ENCODE peak calls at places on chromosomes 7 and 10, in four cellular contexts. One of them, this sample, is unnamed.

GRCh38 chr7:30276203-30276900 is 8.0 kb upstream of the ZNRF2 start:
- DNase-seq in T-helper 2 cell: peak; percentile 28
- DNase-seq in RWPE1: peak; percentile 46
- DNase-seq in NCI-H510A: no peak
- DNase-seq in this sample: peak; percentile 31

GRCh38 chr10:126663328-126663727 is 7.2 kb downstream of the C10orf90 start:
- DNase-seq in RWPE1: no peak
- DNase-seq in T-helper 2 cell: peak; percentile 58
- DNase-seq in NCI-H510A: no peak
- DNase-seq in this sample: peak; percentile 90

GRCh38 chr10:93916257-93917063 is 22.7 kb downstream of the SLC35G1 start:
- DNase-seq in T-helper 2 cell: no peak
- DNase-seq in NCI-H510A: no peak
- DNase-seq in RWPE1: peak; percentile 47
- DNase-seq in this sample: peak; percentile 14

GRCh38 chr7:29332027-29332806 is 137.6 kb downstream of the CHN2 start:
- DNase-seq in NCI-H510A: peak; percentile 52
- DNase-seq in RWPE1: no peak
- DNase-seq in T-helper 2 cell: no peak
- DNase-seq in this sample: no peak

GRCh38 chr7:151790826-151791379 is 86.0 kb downstream of the PRKAG2 start:
- DNase-seq in NCI-H510A: no peak
- DNase-seq in T-helper 2 cell: no peak
- DNase-seq in RWPE1: no peak
- DNase-seq in this sample: no peak

GRCh38 chr7:512541-513311 is 6.9 kb downstream of the PDGFA start:
- DNase-seq in RWPE1: no peak
- DNase-seq in T-helper 2 cell: no peak
- DNase-seq in NCI-H510A: no peak
- DNase-seq in this sample: no peak

GRCh38 chr10:102436312-102436711 is 3.9 kb upstream of the CUEDC2 start:
- DNase-seq in T-helper 2 cell: no peak
- DNase-seq in RWPE1: no peak
- DNase-seq in NCI-H510A: no peak
- DNase-seq in this sample: no peak

GRCh38 chr10:127193125-127193524 is 3.3 kb downstream of the INSYN2A start:
- DNase-seq in NCI-H510A: no peak
- DNase-seq in T-helper 2 cell: no peak
- DNase-seq in RWPE1: no peak
- DNase-seq in this sample: no peak

GRCh38 chr7:18420758-18421157 is 74.8 kb upstream of the HDAC9 start:
- DNase-seq in RWPE1: peak; percentile 72
- DNase-seq in NCI-H510A: no peak
- DNase-seq in T-helper 2 cell: no peak
- DNase-seq in this sample: no peak

GRCh38 chr10:21279217-21279575 is 246.3 kb downstream of the SKIDA1 start:
- DNase-seq in RWPE1: no peak
- DNase-seq in T-helper 2 cell: no peak
- DNase-seq in NCI-H510A: no peak
- DNase-seq in this sample: no peak

GRCh38 chr10:108597657-108598319 is 1325.5 kb downstream of the XPNPEP1 start:
- DNase-seq in RWPE1: no peak
- DNase-seq in NCI-H510A: no peak
- DNase-seq in T-helper 2 cell: no peak
- DNase-seq in this sample: no peak

GRCh38 chr10:52779541-52780390 is 7.2 kb upstream of the MBL2 start:
- DNase-seq in NCI-H510A: no peak
- DNase-seq in T-helper 2 cell: no peak
- DNase-seq in RWPE1: peak; percentile 72
- DNase-seq in this sample: no peak

GRCh38 chr7:42227523-42227922 is 9.5 kb downstream of the GLI3 start:
- DNase-seq in RWPE1: no peak
- DNase-seq in NCI-H510A: no peak
- DNase-seq in T-helper 2 cell: no peak
- DNase-seq in this sample: no peak

GRCh38 chr7:156034397-156034796 is 222.1 kb upstream of the SHH start:
- DNase-seq in T-helper 2 cell: no peak
- DNase-seq in RWPE1: no peak
- DNase-seq in NCI-H510A: no peak
- DNase-seq in this sample: no peak

GRCh38 chr7:17716816-17717215 is 223.5 kb downstream of the SNX13 start:
- DNase-seq in RWPE1: no peak
- DNase-seq in T-helper 2 cell: no peak
- DNase-seq in NCI-H510A: no peak
- DNase-seq in this sample: no peak

This sample was measured in AG09309.